ENCODE peak calls at places on chromosomes 3 and 15, in ten cellular contexts. N is H54, W is psoas muscle, B is NCI-H345, V is AG09309, M is MG63, J is HFF-Myc, T is NCI-H1436, R is GM23338, D is GOT3. H is an unnamed sample.

GRCh38 chr3:58029842-58030584 is 21.8 kb downstream of the FLNB start:
- DNase-seq in V (no peak), B (no peak), J (no peak), M (no peak), D (no peak), R (no peak), W (no peak), N (no peak), T (no peak), H (no peak)

GRCh38 chr3:190053919-190054672 is 66.6 kb downstream of the P3H2 start:
- DNase-seq in W (no peak), N (peak), J (no peak), D (no peak), T (no peak), R (no peak), V (no peak), B (no peak), M (peak), H (no peak)

GRCh38 chr3:18806633-18807032 is 341.7 kb upstream of the KCNH8 start:
- DNase-seq in V (no peak), R (no peak), D (no peak), N (no peak), M (no peak), W (no peak), B (no peak), T (no peak), J (no peak), H (no peak)

GRCh38 chr15:42549052-42549491 is 434 bp downstream of the HAUS2 start:
- DNase-seq in T (no peak), M (peak), R (peak), J (peak), W (no peak), V (no peak), D (no peak), B (no peak), N (peak), H (no peak)

GRCh38 chr3:108036984-108037741 is 53.7 kb downstream of the CD47 start:
- DNase-seq in B (peak), M (peak), J (peak), R (no peak), N (no peak), T (no peak), D (no peak), W (no peak), V (peak), H (no peak)

GRCh38 chr15:81908111-81908510 is 137.7 kb downstream of the MEX3B start:
- DNase-seq in V (no peak), J (no peak), W (no peak), T (no peak), N (no peak), B (no peak), D (no peak), R (no peak), M (no peak), H (no peak)

GRCh38 chr3:99859855-99860254 is 42.2 kb downstream of the CMSS1 start:
- DNase-seq in J (peak), B (no peak), V (peak), T (no peak), M (no peak), W (no peak), N (no peak), D (no peak), R (no peak), H (peak)

GRCh38 chr3:132311860-132312259 is 5.3 kb upstream of the ACP3 start:
- DNase-seq in M (peak), R (peak), W (no peak), D (no peak), J (no peak), N (no peak), V (no peak), T (no peak), B (no peak), H (no peak)

GRCh38 chr3:99409961-99410360 is 228.4 kb upstream of the COL8A1 start:
- DNase-seq in M (no peak), V (no peak), T (no peak), N (no peak), D (no peak), W (no peak), R (no peak), J (no peak), B (no peak), H (no peak)

H was measured in AG04449.